ENCODE peak calls at places on chromosomes 3 and 15, in ten cellular contexts. One of them, this sample, is unnamed.

GRCh38 chr15:40108061-40108854 is 421 bp downstream of the BMF start:
- DNase-seq in nephron progenitor cell: peak
- DNase-seq in amygdala: no peak
- DNase-seq in endothelial cell: peak
- DNase-seq in mucosa of gallbladder: peak
- DNase-seq in nucleus accumbens: no peak
- DNase-seq in transverse colon: peak
- DNase-seq in NCI-H510A: no peak
- DNase-seq in DMS53: peak
- DNase-seq in aorta: peak
- DNase-seq in this sample: peak

GRCh38 chr3:98343647-98344507 is 9.8 kb upstream of the OR5K4 start:
- DNase-seq in nephron progenitor cell: peak
- DNase-seq in amygdala: no peak
- DNase-seq in endothelial cell: peak
- DNase-seq in mucosa of gallbladder: peak
- DNase-seq in nucleus accumbens: no peak
- DNase-seq in transverse colon: peak
- DNase-seq in NCI-H510A: no peak
- DNase-seq in DMS53: peak
- DNase-seq in aorta: no peak
- DNase-seq in this sample: peak

GRCh38 chr15:45333550-45333949 is 44.8 kb downstream of the GATM start:
- DNase-seq in nephron progenitor cell: no peak
- DNase-seq in amygdala: peak
- DNase-seq in endothelial cell: no peak
- DNase-seq in mucosa of gallbladder: peak
- DNase-seq in nucleus accumbens: no peak
- DNase-seq in transverse colon: peak
- DNase-seq in NCI-H510A: no peak
- DNase-seq in DMS53: peak
- DNase-seq in aorta: peak
- DNase-seq in this sample: peak

GRCh38 chr3:185215873-185216586 is 37.8 kb downstream of the EHHADH start:
- DNase-seq in nephron progenitor cell: no peak
- DNase-seq in amygdala: no peak
- DNase-seq in endothelial cell: no peak
- DNase-seq in mucosa of gallbladder: no peak
- DNase-seq in nucleus accumbens: no peak
- DNase-seq in transverse colon: no peak
- DNase-seq in NCI-H510A: no peak
- DNase-seq in DMS53: peak
- DNase-seq in aorta: no peak
- DNase-seq in this sample: no peak

GRCh38 chr15:50753463-50753862 is 12.0 kb downstream of the SPPL2A start:
- DNase-seq in nephron progenitor cell: no peak
- DNase-seq in amygdala: no peak
- DNase-seq in endothelial cell: no peak
- DNase-seq in mucosa of gallbladder: no peak
- DNase-seq in nucleus accumbens: no peak
- DNase-seq in transverse colon: no peak
- DNase-seq in NCI-H510A: no peak
- DNase-seq in DMS53: no peak
- DNase-seq in aorta: no peak
- DNase-seq in this sample: no peak

GRCh38 chr3:34106879-34107278 is 308.4 kb downstream of the PDCD6IP start:
- DNase-seq in nephron progenitor cell: peak
- DNase-seq in amygdala: no peak
- DNase-seq in endothelial cell: peak
- DNase-seq in mucosa of gallbladder: no peak
- DNase-seq in nucleus accumbens: no peak
- DNase-seq in transverse colon: peak
- DNase-seq in NCI-H510A: no peak
- DNase-seq in DMS53: peak
- DNase-seq in aorta: no peak
- DNase-seq in this sample: peak

GRCh38 chr3:87727783-87728182 is 331.0 kb downstream of the CGGBP1 start:
- DNase-seq in nephron progenitor cell: no peak
- DNase-seq in amygdala: no peak
- DNase-seq in endothelial cell: no peak
- DNase-seq in mucosa of gallbladder: no peak
- DNase-seq in nucleus accumbens: no peak
- DNase-seq in transverse colon: no peak
- DNase-seq in NCI-H510A: no peak
- DNase-seq in DMS53: no peak
- DNase-seq in aorta: no peak
- DNase-seq in this sample: no peak

GRCh38 chr3:11136871-11137626 is 17.2 kb upstream of the HRH1 start:
- DNase-seq in nephron progenitor cell: no peak
- DNase-seq in amygdala: peak
- DNase-seq in endothelial cell: no peak
- DNase-seq in mucosa of gallbladder: peak
- DNase-seq in nucleus accumbens: no peak
- DNase-seq in transverse colon: peak
- DNase-seq in NCI-H510A: no peak
- DNase-seq in DMS53: no peak
- DNase-seq in aorta: peak
- DNase-seq in this sample: no peak

GRCh38 chr3:150928234-150928633 is 23.0 kb upstream of the MINDY4B start:
- DNase-seq in nephron progenitor cell: no peak
- DNase-seq in amygdala: no peak
- DNase-seq in endothelial cell: no peak
- DNase-seq in mucosa of gallbladder: no peak
- DNase-seq in nucleus accumbens: no peak
- DNase-seq in transverse colon: no peak
- DNase-seq in NCI-H510A: no peak
- DNase-seq in DMS53: no peak
- DNase-seq in aorta: no peak
- DNase-seq in this sample: no peak

GRCh38 chr3:170506556-170506955 is 79.3 kb downstream of the SLC7A14 start:
- DNase-seq in nephron progenitor cell: no peak
- DNase-seq in amygdala: no peak
- DNase-seq in endothelial cell: no peak
- DNase-seq in mucosa of gallbladder: no peak
- DNase-seq in nucleus accumbens: no peak
- DNase-seq in transverse colon: no peak
- DNase-seq in NCI-H510A: no peak
- DNase-seq in DMS53: peak
- DNase-seq in aorta: no peak
- DNase-seq in this sample: no peak

GRCh38 chr3:4807381-4808280 is 171.6 kb upstream of the BHLHE40 start:
- DNase-seq in nephron progenitor cell: no peak
- DNase-seq in amygdala: no peak
- DNase-seq in endothelial cell: no peak
- DNase-seq in mucosa of gallbladder: no peak
- DNase-seq in nucleus accumbens: no peak
- DNase-seq in transverse colon: no peak
- DNase-seq in NCI-H510A: no peak
- DNase-seq in DMS53: no peak
- DNase-seq in aorta: no peak
- DNase-seq in this sample: no peak

GRCh38 chr3:171494457-171495109 is 34.4 kb upstream of the TNIK start:
- DNase-seq in nephron progenitor cell: no peak
- DNase-seq in amygdala: no peak
- DNase-seq in endothelial cell: no peak
- DNase-seq in mucosa of gallbladder: no peak
- DNase-seq in nucleus accumbens: no peak
- DNase-seq in transverse colon: no peak
- DNase-seq in NCI-H510A: no peak
- DNase-seq in DMS53: no peak
- DNase-seq in aorta: no peak
- DNase-seq in this sample: no peak

GRCh38 chr15:35876762-35877161 is 330.8 kb upstream of the DPH6 start:
- DNase-seq in nephron progenitor cell: no peak
- DNase-seq in amygdala: no peak
- DNase-seq in endothelial cell: no peak
- DNase-seq in mucosa of gallbladder: no peak
- DNase-seq in nucleus accumbens: no peak
- DNase-seq in transverse colon: no peak
- DNase-seq in NCI-H510A: no peak
- DNase-seq in DMS53: no peak
- DNase-seq in aorta: no peak
- DNase-seq in this sample: no peak